ENCODE peak calls at places on chromosome 17, in five cellular contexts. O, T, D, F and P are unnamed samples.

GRCh38 chr17:7041607-7042506 is 2.0 kb downstream of the SLC16A11 start:
- DNase-seq in T (no peak), O (peak), D (no peak), F (no peak), P (no peak)

GRCh38 chr17:8123695-8124349 is at the start of gene HES7:
- DNase-seq in T (no peak), F (no peak), O (no peak), D (no peak), P (no peak)

GRCh38 chr17:82859431-82860403 is 19.9 kb upstream of the ZNF750 start:
- DNase-seq in O (peak), F (no peak), D (no peak), T (peak), P (peak)

GRCh38 chr17:27466748-27467375 is 10.6 kb downstream of the KSR1 start:
- DNase-seq in T (no peak), F (no peak), O (no peak), D (no peak), P (peak)

GRCh38 chr17:30273373-30273772 is 18.4 kb downstream of the BLMH start:
- DNase-seq in T (peak), O (no peak), F (no peak), D (no peak), P (no peak)

GRCh38 chr17:27446569-27447301 is 9.5 kb upstream of the KSR1 start:
- DNase-seq in D (no peak), F (peak), O (no peak), T (peak), P (no peak)

GRCh38 chr17:37488009-37488604 is 1.6 kb upstream of the DUSP14 start:
- DNase-seq in O (peak), F (peak), D (no peak), T (peak), P (no peak)

GRCh38 chr17:65430209-65430833 is 131.1 kb downstream of the AXIN2 start:
- DNase-seq in F (no peak), O (no peak), T (no peak), D (no peak), P (no peak)

GRCh38 chr17:57943140-57943539 is 12.1 kb downstream of the CUEDC1 start:
- DNase-seq in D (no peak), F (no peak), O (no peak), T (peak), P (no peak)

GRCh38 chr17:63997341-63998048 is 656 bp upstream of the PRR29 start:
- DNase-seq in T (no peak), O (no peak), D (no peak), F (no peak), P (no peak)